ENCODE peak calls at places on chromosomes 12 and 14, in nine cellular contexts. W is D341Med, N is SK-MEL-5, L is HL-60, Z is heart right ventricle, S is NCI-H1436, J is COR-L47, U is stomach, M is ureter. H is an unnamed sample.

GRCh38 chr12:9673404-9674225 is 4.1 kb downstream of the CLEC2D start:
- DNase-seq in W (no peak), N (peak; percentile 88), L (no peak), Z (peak; percentile 67), S (no peak), J (no peak), U (no peak), M (no peak), H (peak; percentile 73)

GRCh38 chr14:106586098-106586704 is 1059.8 kb downstream of the TMEM121 start:
- DNase-seq in W (no peak), N (peak; percentile 55), L (peak; percentile 1), Z (no peak), S (peak; percentile 69), J (no peak), U (peak; percentile 42), M (no peak), H (no peak)

GRCh38 chr12:5872745-5873144 is 72.3 kb downstream of the ANO2 start:
- DNase-seq in W (peak; percentile 51), N (peak; percentile 16), L (no peak), Z (no peak), S (no peak), J (no peak), U (no peak), M (no peak), H (no peak)

GRCh38 chr14:99683619-99684355 is at the start of gene CYP46A1:
- DNase-seq in W (peak; percentile 99), N (peak; percentile 99), L (peak; percentile 97), Z (peak; percentile 100), S (peak; percentile 97), J (peak; percentile 100), U (peak; percentile 100), M (peak; percentile 100), H (peak; percentile 92)

GRCh38 chr12:1581973-1582708 is 12.2 kb downstream of the FBXL14 start:
- DNase-seq in W (no peak), N (no peak), L (no peak), Z (no peak), S (no peak), J (no peak), U (no peak), M (no peak), H (no peak)

GRCh38 chr14:74502236-74503019 is 8.9 kb downstream of the ISCA2 start:
- DNase-seq in W (peak; percentile 61), N (peak; percentile 64), L (no peak), Z (no peak), S (no peak), J (no peak), U (no peak), M (peak; percentile 39), H (no peak)

GRCh38 chr14:99205086-99205688 is 66.8 kb downstream of the BCL11B start:
- DNase-seq in W (no peak), N (no peak), L (no peak), Z (no peak), S (no peak), J (no peak), U (no peak), M (no peak), H (no peak)

GRCh38 chr12:27554421-27555186 is 30.6 kb downstream of the PPFIBP1 start:
- DNase-seq in W (no peak), N (peak; percentile 93), L (no peak), Z (peak; percentile 71), S (no peak), J (no peak), U (no peak), M (peak; percentile 78), H (no peak)

GRCh38 chr12:109111775-109112491 is 4.5 kb upstream of the ACACB start:
- DNase-seq in W (peak; percentile 67), N (peak; percentile 72), L (no peak), Z (peak; percentile 77), S (no peak), J (no peak), U (peak; percentile 76), M (peak; percentile 74), H (no peak)